ENCODE peak calls at places on chromosomes 16 and 17, in four cellular contexts. L is fibroblast of lung; Z is CD4-positive, CD25-positive, alpha-beta regulatory T cell; W is dorsolateral prefrontal cortex. M is an unnamed sample.

GRCh38 chr16:72921620-72922019 is 126.3 kb downstream of the ZFHX3 start:
- DNase-seq in Z (no peak), W (peak; percentile 27), L (peak; percentile 72), M (no peak)

GRCh38 chr16:68642436-68643064 is 2.6 kb upstream of the CDH3 start:
- DNase-seq in Z (no peak), W (peak; percentile 48), L (peak; percentile 64), M (no peak)

GRCh38 chr17:40355804-40356758 is 8.5 kb downstream of the GJD3 start:
- DNase-seq in Z (no peak), L (no peak), W (no peak), M (no peak)

GRCh38 chr17:32903774-32904673 is 23.9 kb upstream of the TMEM98 start:
- DNase-seq in W (no peak), L (no peak), Z (no peak), M (no peak)

GRCh38 chr17:57810740-57811632 is 38.9 kb downstream of the MRPS23 start:
- DNase-seq in Z (no peak), W (no peak), L (peak; percentile 78), M (no peak)

GRCh38 chr17:5770556-5771270 is 186.4 kb upstream of the NLRP1 start:
- DNase-seq in L (no peak), Z (no peak), W (peak; percentile 6), M (no peak)

GRCh38 chr17:44648963-44649362 is 7.3 kb upstream of the MEIOC start:
- DNase-seq in W (no peak), L (no peak), Z (no peak), M (no peak)

GRCh38 chr17:63545302-63545928 is 4.9 kb upstream of the DCAF7 start:
- DNase-seq in L (no peak), Z (no peak), W (no peak), M (no peak)

GRCh38 chr17:36742267-36743000 is 141.1 kb downstream of the MRM1 start:
- DNase-seq in L (no peak), Z (no peak), W (no peak), M (no peak)

GRCh38 chr16:11621920-11622651 is 35.4 kb upstream of the LITAF start:
- DNase-seq in W (no peak), Z (peak; percentile 72), L (no peak), M (no peak)

GRCh38 chr16:66248096-66248495 is 118.4 kb upstream of the CDH5 start:
- DNase-seq in L (peak; percentile 73), W (no peak), Z (no peak), M (no peak)

GRCh38 chr17:40071720-40072480 is 9.1 kb downstream of the THRA start:
- DNase-seq in Z (no peak), W (peak; percentile 91), L (no peak), M (no peak)

GRCh38 chr16:15857779-15858560 is 1.1 kb upstream of the MYH11 start:
- DNase-seq in Z (no peak), W (no peak), L (peak; percentile 61), M (no peak)

GRCh38 chr16:50284131-50284911 is 18.0 kb downstream of the ADCY7 start:
- DNase-seq in Z (no peak), W (no peak), L (no peak), M (no peak)

GRCh38 chr17:15306406-15306970 is 34.9 kb downstream of the TEKT3 start:
- DNase-seq in W (no peak), L (peak; percentile 16), Z (no peak), M (no peak)
- H3K4me3 ChIP-seq in W (no peak overlapping the region), L (peak overlapping the region; percentile 24), Z (no peak overlapping the region), M (no peak overlapping the region)

GRCh38 chr17:74922172-74922571 is 883 bp downstream of the USH1G start:
- DNase-seq in W (no peak), Z (no peak), L (no peak), M (no peak)

GRCh38 chr17:74925242-74925641 is 1.2 kb downstream of the OTOP2 start:
- DNase-seq in W (no peak), L (no peak), Z (no peak), M (no peak)

GRCh38 chr17:74922694-74923537 is at the start of gene USH1G:
- DNase-seq in Z (no peak), L (no peak), W (no peak), M (no peak)

GRCh38 chr17:74923538-74924249 is 379 bp upstream of the OTOP2 start:
- DNase-seq in Z (peak; percentile 63), W (peak; percentile 36), L (peak; percentile 16), M (no peak)

DNA sequence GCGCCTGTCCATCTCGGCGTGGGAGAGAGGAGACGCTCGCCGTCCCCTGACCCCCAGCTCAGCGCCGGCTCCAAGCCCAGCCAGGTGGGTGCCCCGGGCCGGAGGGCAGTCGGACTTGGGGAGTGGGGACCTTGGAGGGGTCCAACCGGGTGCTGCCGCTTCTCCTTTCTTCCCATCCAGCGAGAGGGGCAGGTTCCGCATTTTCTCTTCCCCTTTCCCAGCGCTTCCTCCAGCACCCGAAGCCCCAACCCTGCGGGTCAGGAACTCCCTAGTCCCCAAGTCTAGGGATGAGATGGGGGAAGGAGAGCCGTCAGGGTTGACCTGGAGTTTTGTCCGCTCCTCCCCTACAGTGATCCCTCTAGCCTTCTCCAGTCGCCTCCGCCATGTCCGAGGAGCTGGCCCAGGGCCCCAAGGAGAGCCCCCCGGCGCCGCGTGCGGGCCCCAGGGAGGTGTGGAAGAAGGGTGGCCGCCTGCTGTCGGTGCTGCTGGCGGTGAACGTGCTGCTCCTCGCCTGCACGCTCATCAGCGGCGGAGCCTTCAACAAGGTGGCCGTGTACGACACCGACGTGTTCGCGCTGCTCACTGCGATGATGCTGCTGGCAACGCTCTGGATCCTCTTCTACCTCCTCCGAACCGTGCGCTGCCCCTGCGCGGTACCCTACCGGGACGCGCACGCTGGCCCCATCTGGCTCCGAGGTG is at the start of gene OTOP2:
- DNase-seq in Z (peak; percentile 5), L (no peak), W (no peak), M (no peak)
- H3K4me3 ChIP-seq in Z (no peak within 1 kb of the TSS), L (no peak within 1 kb of the TSS), W (peak within 1 kb of the TSS; percentile 35), M (no peak within 1 kb of the TSS)

GRCh38 chr16:19817875-19818274 is 66.8 kb downstream of the GPRC5B start:
- DNase-seq in W (no peak), L (no peak), Z (no peak), M (no peak)
- H3K4me3 ChIP-seq in W (no peak overlapping the region), L (no peak overlapping the region), Z (no peak overlapping the region), M (no peak overlapping the region)

GRCh38 chr17:7263071-7263800 is 958 bp upstream of the CLDN7 start:
- DNase-seq in L (no peak), W (no peak), Z (no peak), M (no peak)

GRCh38 chr17:7262192-7263070 is at the start of gene CLDN7:
- DNase-seq in Z (no peak), L (no peak), W (no peak), M (no peak)

GRCh38 chr17:7260601-7261376 is 1.5 kb downstream of the CLDN7 start:
- DNase-seq in L (no peak), W (no peak), Z (peak; percentile 20), M (no peak)

GRCh38 chr17:7261377-7262191 is 694 bp downstream of the CLDN7 start:
- DNase-seq in W (no peak), L (no peak), Z (peak; percentile 33), M (no peak)

DNA sequence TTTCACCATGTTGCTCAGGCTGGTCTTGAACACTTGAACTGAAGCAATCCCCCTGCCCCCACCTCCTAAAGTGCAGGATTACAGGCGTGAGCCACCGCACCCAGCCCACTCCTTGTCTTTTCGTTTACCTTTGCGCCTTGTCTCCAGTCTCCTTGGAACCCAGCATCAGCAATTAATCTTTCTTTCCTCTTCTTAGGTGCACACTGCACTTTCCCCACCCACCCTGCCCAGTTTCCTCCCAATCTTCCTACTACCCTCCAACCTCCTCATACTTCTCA is 1.5 kb upstream of the CLDN7 start:
- DNase-seq in W (no peak), L (no peak), Z (no peak), M (no peak)
- H3K4me3 ChIP-seq in W (no peak overlapping the region), L (no peak overlapping the region), Z (no peak overlapping the region), M (no peak overlapping the region)